ENCODE peak calls at places on chromosome 13, in five cellular contexts. I is breast epithelium, G is Peyer's patch, W is ovary, S is heart left ventricle. O is an unnamed sample.

GRCh38 chr13:46614582-46614981 is 61.6 kb downstream of the LRCH1 start:
- DNase-seq in S (no peak), W (no peak), G (no peak), I (no peak), O (no peak)

GRCh38 chr13:52070929-52071523 is 46.5 kb downstream of the UTP14C start:
- DNase-seq in I (no peak), G (no peak), W (no peak), S (no peak), O (no peak)

GRCh38 chr13:23901365-23901764 is 4.1 kb upstream of the C1QTNF9B start:
- DNase-seq in G (no peak), W (no peak), S (no peak), I (no peak), O (no peak)

GRCh38 chr13:34419025-34419424 is 523.0 kb upstream of the NBEA start:
- DNase-seq in S (no peak), W (no peak), I (no peak), G (no peak), O (no peak)

GRCh38 chr13:34003712-34004111 is 185.8 kb downstream of the RFC3 start:
- DNase-seq in I (no peak), S (no peak), G (no peak), W (no peak), O (no peak)

GRCh38 chr13:51297556-51297955 is 41.9 kb upstream of the SERPINE3 start:
- DNase-seq in I (no peak), S (no peak), W (no peak), G (no peak), O (no peak)

GRCh38 chr13:109869312-109870237 is 83.2 kb upstream of the IRS2 start:
- DNase-seq in G (peak), W (peak), I (peak), S (peak), O (peak)

GRCh38 chr13:95403349-95404140 is 102.3 kb upstream of the ABCC4 start:
- DNase-seq in G (no peak), S (no peak), W (no peak), I (no peak), O (no peak)

GRCh38 chr13:107210216-107211010 is 642.5 kb upstream of the ARGLU1 start:
- DNase-seq in S (no peak), I (no peak), G (no peak), W (no peak), O (no peak)

GRCh38 chr13:109465151-109465550 is 321.2 kb downstream of the IRS2 start:
- DNase-seq in G (no peak), S (no peak), W (no peak), I (no peak), O (no peak)

GRCh38 chr13:51590231-51590630 is 6.0 kb downstream of the WDFY2 start:
- DNase-seq in W (no peak), S (no peak), I (no peak), G (no peak), O (no peak)

GRCh38 chr13:21124853-21125252 is 51.5 kb downstream of the SKA3 start:
- DNase-seq in G (no peak), S (no peak), W (no peak), I (no peak), O (no peak)

GRCh38 chr13:25167775-25168174 is 4.3 kb downstream of the AMER2 start:
- DNase-seq in S (no peak), I (no peak), G (no peak), W (no peak), O (no peak)

GRCh38 chr13:76937416-76937815 is 10.9 kb upstream of the ACOD1 start:
- DNase-seq in W (no peak), I (no peak), S (no peak), G (no peak), O (no peak)

GRCh38 chr13:106129273-106129672 is 406.2 kb downstream of the EFNB2 start:
- DNase-seq in W (no peak), I (no peak), S (no peak), G (no peak), O (no peak)

GRCh38 chr13:50393641-50394040 is 378.4 kb downstream of the KCNRG start:
- DNase-seq in G (no peak), S (peak), W (no peak), I (no peak), O (no peak)

GRCh38 chr13:47039106-47039505 is 142.3 kb upstream of the HTR2A start:
- DNase-seq in G (no peak), I (no peak), S (no peak), W (no peak), O (no peak)

GRCh38 chr13:99968521-99969367 is 2.8 kb downstream of the ZIC5 start:
- DNase-seq in G (no peak), S (no peak), W (peak), I (no peak), O (no peak)
- TF ChIP-seq POLR2A in G (no peak), S (no peak), W (no peak), I (no peak), O (no peak)

GRCh38 chr13:80083097-80083429 is 257.9 kb downstream of the SPRY2 start:
- DNase-seq in I (no peak), G (no peak), W (no peak), S (no peak), O (no peak)
- H3K4me3 ChIP-seq in I (no peak), G (no peak), W (no peak), S (no peak), O (no peak)

GRCh38 chr13:97911311-97912138 is 42.0 kb upstream of the IPO5 start:
- DNase-seq in W (no peak), I (no peak), S (no peak), G (no peak), O (no peak)
- TF ChIP-seq CTCF in W (no peak), I (no peak), S (peak), G (peak), O (peak)

DNA sequence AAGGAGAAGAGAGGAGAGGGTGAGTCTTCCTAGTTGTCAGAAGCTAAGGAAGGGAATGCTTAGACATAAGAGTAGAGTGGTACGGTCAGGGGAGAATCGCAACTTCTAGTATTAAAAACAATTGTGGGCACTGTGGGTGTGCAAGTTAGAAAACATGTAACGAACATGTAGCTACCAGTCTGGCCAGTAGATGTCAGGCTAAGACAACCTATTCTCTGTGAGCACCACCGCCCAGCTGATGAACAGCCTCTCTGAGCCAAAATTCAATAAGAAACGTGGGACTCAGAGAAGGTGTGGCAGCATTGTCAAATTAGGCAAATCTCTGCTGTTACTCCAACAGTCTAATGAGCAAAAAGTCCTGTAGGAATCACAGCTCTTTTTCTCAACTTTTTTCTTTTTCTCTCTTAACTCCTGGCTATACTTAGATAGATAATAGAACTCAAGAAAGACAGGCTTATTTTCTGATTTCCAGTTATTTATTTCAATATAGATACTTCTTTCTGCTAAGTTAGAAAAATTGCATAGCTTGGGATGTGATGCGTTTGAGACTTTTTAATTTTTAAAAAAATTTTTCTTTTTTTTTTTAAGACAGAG is 186.2 kb downstream of the USP12 start:
- DNase-seq in W (peak), G (peak), I (peak), S (no peak), O (no peak)
- TF ChIP-seq POLR2A in W (no peak), G (no peak), I (no peak), S (no peak), O (no peak)

DNA sequence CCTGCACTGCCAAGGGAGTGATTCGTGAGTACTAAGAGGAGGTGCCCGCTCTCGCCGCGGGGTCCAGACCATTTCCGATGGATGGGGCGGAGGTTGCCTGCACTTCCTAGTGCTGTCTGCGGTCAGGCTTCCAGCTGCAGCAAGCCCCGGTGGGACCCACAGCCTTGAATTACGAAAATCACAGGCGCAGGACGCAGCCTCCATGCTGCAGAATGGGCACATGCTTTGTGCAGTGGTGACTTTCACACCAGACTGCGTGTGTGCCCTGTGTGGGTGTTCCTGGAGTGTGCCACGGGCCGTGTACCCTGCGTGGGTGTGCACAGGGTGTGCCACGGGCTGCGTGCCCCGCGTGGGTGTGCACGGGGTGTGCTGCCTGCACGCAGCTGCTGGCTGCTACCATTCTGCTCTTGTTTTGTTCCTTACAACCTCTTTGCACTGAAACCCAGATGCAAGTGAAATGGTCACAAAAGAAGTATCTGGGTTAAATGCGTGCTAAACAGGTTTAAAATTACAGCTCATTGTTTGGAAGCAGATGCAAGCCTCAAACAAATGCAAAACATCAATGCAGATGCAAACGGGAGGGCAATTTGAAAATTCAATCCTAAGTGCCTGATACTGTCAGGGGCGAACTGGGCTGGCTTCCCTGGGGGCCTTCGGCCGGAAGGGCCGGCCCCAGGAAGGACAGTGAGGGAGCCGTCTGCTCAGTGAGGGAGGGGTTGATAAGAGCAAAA is 221.2 kb upstream of the SOX1 start:
- DNase-seq in G (no peak), W (no peak), S (no peak), I (no peak), O (no peak)
- H3K4me3 ChIP-seq in G (no peak), W (no peak), S (no peak), I (no peak), O (no peak)

GRCh38 chr13:31913459-31913858 is 118.1 kb upstream of the FRY start:
- DNase-seq in I (no peak), S (no peak), G (no peak), W (no peak), O (no peak)
- TF ChIP-seq CTCF in I (no peak), S (no peak), G (no peak), W (no peak), O (no peak)

GRCh38 chr13:40774672-40775071 is 3.7 kb upstream of the MRPS31 start:
- DNase-seq in G (no peak), S (no peak), I (no peak), W (no peak), O (no peak)

GRCh38 chr13:40772765-40773473 is 1.9 kb upstream of the MRPS31 start:
- DNase-seq in W (no peak), I (no peak), S (no peak), G (no peak), O (peak)

GRCh38 chr13:40770609-40770933 is 419 bp downstream of the MRPS31 start:
- DNase-seq in G (no peak), W (no peak), S (no peak), I (no peak), O (no peak)

GRCh38 chr13:40769970-40770369 is 1.0 kb downstream of the MRPS31 start:
- DNase-seq in G (no peak), I (no peak), W (no peak), S (no peak), O (no peak)

DNA sequence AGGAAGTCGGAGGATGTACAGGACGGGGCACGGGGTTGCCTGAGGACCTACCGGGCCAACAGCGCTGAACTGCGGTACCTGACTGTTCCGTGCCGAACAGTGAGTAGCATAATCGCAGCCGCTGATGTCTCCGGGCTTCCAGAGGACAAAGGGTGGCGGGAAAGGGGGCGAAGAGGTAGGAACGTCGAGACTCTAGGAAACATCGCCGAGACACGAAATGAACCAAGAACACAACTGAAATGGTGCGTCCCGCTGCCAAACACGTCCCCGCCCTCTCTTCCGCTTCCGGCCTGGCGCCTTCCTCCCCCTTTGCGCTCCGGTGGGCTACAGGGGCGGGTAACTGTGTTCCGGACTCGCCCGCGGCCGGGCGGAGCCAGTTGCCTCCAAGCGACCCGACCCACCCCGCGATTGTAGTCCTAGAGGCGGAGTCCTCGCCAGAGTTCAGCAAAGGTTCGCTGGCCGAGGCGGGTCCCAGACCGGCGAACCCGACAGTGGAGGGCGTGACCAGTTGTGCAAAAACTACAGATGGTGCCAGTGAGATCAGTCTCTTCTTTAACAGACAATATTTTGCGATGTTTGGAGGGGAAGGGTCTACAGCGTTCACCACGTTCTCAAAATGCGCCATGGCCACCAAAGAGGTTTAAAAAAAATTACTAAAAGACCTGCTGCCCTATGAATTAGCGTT is at the start of gene MRPS31:
- DNase-seq in G (peak), W (peak), S (peak), I (peak), O (peak)
- TF ChIP-seq POLR2A in G (peak), W (peak), S (no peak), I (peak), O (peak)

GRCh38 chr13:32823597-32823996 is 192.6 kb upstream of the KL start:
- DNase-seq in G (no peak), I (no peak), W (no peak), S (no peak), O (no peak)

GRCh38 chr13:32825481-32825880 is 190.7 kb upstream of the KL start:
- DNase-seq in G (no peak), W (no peak), I (no peak), S (no peak), O (no peak)

GRCh38 chr13:32821149-32821688 is 195.0 kb upstream of the KL start:
- DNase-seq in I (no peak), G (no peak), S (no peak), W (no peak), O (no peak)

GRCh38 chr13:32824061-32824460 is 192.2 kb upstream of the KL start:
- DNase-seq in I (no peak), S (no peak), W (no peak), G (no peak), O (no peak)

GRCh38 chr13:32824671-32825070 is 191.6 kb upstream of the KL start:
- DNase-seq in S (no peak), G (no peak), I (no peak), W (no peak), O (no peak)
- H3K4me3 ChIP-seq in S (no peak), G (no peak), I (no peak), W (no peak), O (no peak)

O was measured in right lobe of liver.